ENCODE peak calls at places on chromosome 18, in ten cellular contexts. J is heart left ventricle; M is activated CD8-positive, alpha-beta memory T cell treated with anti-CD3 and anti-CD28 coated beads for 24 hours; C is stimulated activated CD4-positive, alpha-beta T cell treated with anti-CD3 and anti-CD28 coated beads, Interleukin-1b, Interleukin-23, amount 100 ng/mL, for 4 hours; Q is esophagus squamous epithelium; K is hepatic stellate cell; N is cerebellar nuclear complex; R is RPMI7951; U is AG09309; W is adipocyte. L is an unnamed sample.

GRCh38 chr18:32822197-32822596 is 49.4 kb upstream of the KLHL14 start:
- DNase-seq in J (no peak), M (no peak), C (no peak), Q (no peak), K (no peak), N (no peak), R (no peak), U (no peak), W (no peak), L (no peak)

GRCh38 chr18:65343571-65343970 is 407.2 kb upstream of the CDH7 start:
- DNase-seq in J (no peak), M (no peak), C (no peak), Q (no peak), K (no peak), N (no peak), R (no peak), U (no peak), W (no peak), L (no peak)

GRCh38 chr18:11980148-11980554 is 1.2 kb upstream of the IMPA2 start:
- DNase-seq in J (no peak), M (no peak), C (no peak), Q (no peak), K (no peak), N (no peak), R (no peak), U (no peak), W (no peak), L (no peak)

GRCh38 chr18:8844721-8845148 is 139.4 kb downstream of the MTCL1 start:
- DNase-seq in J (no peak), M (no peak), C (no peak), Q (no peak), K (no peak), N (peak), R (no peak), U (no peak), W (no peak), L (no peak)

GRCh38 chr18:44198296-44199284 is 482.1 kb upstream of the SETBP1 start:
- DNase-seq in J (peak), M (no peak), C (no peak), Q (no peak), K (no peak), N (no peak), R (no peak), U (no peak), W (no peak), L (no peak)

GRCh38 chr18:25832008-25832604 is 258.3 kb downstream of the SS18 start:
- DNase-seq in J (peak), M (no peak), C (no peak), Q (no peak), K (peak), N (no peak), R (peak), U (peak), W (peak), L (no peak)

GRCh38 chr18:49016648-49017539 is 66.1 kb upstream of the SMAD7 start:
- DNase-seq in J (no peak), M (peak), C (no peak), Q (no peak), K (peak), N (no peak), R (peak), U (peak), W (peak), L (no peak)

GRCh38 chr18:77910347-77910746 is 660.7 kb downstream of the GALR1 start:
- DNase-seq in J (no peak), M (no peak), C (no peak), Q (no peak), K (no peak), N (no peak), R (no peak), U (no peak), W (no peak), L (no peak)

GRCh38 chr18:63511285-63511684 is 30.9 kb upstream of the SERPINB12 start:
- DNase-seq in J (no peak), M (no peak), C (no peak), Q (no peak), K (peak), N (no peak), R (peak), U (peak), W (peak), L (no peak)

GRCh38 chr18:46736736-46737135 is 20.1 kb downstream of the ST8SIA5 start:
- DNase-seq in J (no peak), M (no peak), C (no peak), Q (no peak), K (no peak), N (no peak), R (no peak), U (no peak), W (no peak), L (no peak)

GRCh38 chr18:49815927-49816326 is 2.6 kb upstream of the ACAA2 start:
- DNase-seq in J (no peak), M (no peak), C (no peak), Q (no peak), K (no peak), N (no peak), R (no peak), U (no peak), W (no peak), L (no peak)

L was measured in D721Med.